ENCODE peak calls at places on chromosomes 1 and 21, in seven cellular contexts. D is stomach, P is dorsolateral prefrontal cortex, U is heart left ventricle, L is HepG2, N is upper lobe of left lung, G is right lobe of liver. O is an unnamed sample.

GRCh38 chr1:234980657-234981396 is 147.8 kb downstream of the TOMM20 start:
- DNase-seq in D (peak; percentile 67), P (peak; percentile 62), U (peak; percentile 81), L (peak; percentile 83), N (peak; percentile 89), G (peak; percentile 82), O (peak; percentile 97)

GRCh38 chr1:223023863-223024262 is 119.2 kb downstream of the TLR5 start:
- DNase-seq in D (no peak), P (no peak), U (no peak), L (no peak), N (no peak), G (no peak), O (no peak)

GRCh38 chr1:234535763-234536515 is 57.0 kb upstream of the TARBP1 start:
- DNase-seq in D (peak; percentile 63), P (no peak), U (peak; percentile 72), L (no peak), N (peak; percentile 81), G (no peak), O (peak; percentile 91)

GRCh38 chr21:25960423-25960822 is 210.1 kb downstream of the APP start:
- DNase-seq in D (no peak), P (no peak), U (no peak), L (no peak), N (no peak), G (no peak), O (no peak)

GRCh38 chr1:14840374-14840773 is 241.9 kb downstream of the KAZN start:
- DNase-seq in D (no peak), P (no peak), U (no peak), L (no peak), N (no peak), G (no peak), O (no peak)

GRCh38 chr1:179016694-179017382 is 8.9 kb upstream of the FAM20B start:
- DNase-seq in D (peak; percentile 94), P (peak; percentile 82), U (peak; percentile 73), L (peak; percentile 89), N (peak; percentile 96), G (peak; percentile 91), O (peak; percentile 82)

GRCh38 chr1:3119748-3120524 is 50.9 kb downstream of the PRDM16 start:
- DNase-seq in D (no peak), P (no peak), U (peak; percentile 48), L (no peak), N (no peak), G (no peak), O (no peak)

GRCh38 chr21:44706706-44707615 is 4.4 kb downstream of the TSPEAR start:
- DNase-seq in D (peak; percentile 16), P (no peak), U (no peak), L (no peak), N (no peak), G (no peak), O (peak; percentile 61)

GRCh38 chr1:101200513-101200912 is 36.3 kb upstream of the S1PR1 start:
- DNase-seq in D (no peak), P (no peak), U (no peak), L (no peak), N (no peak), G (no peak), O (no peak)

GRCh38 chr1:225596152-225596551 is 56.8 kb downstream of the ENAH start:
- DNase-seq in D (no peak), P (no peak), U (no peak), L (no peak), N (no peak), G (no peak), O (no peak)

GRCh38 chr1:174815036-174815435 is 184.7 kb upstream of the CACYBP start:
- DNase-seq in D (no peak), P (no peak), U (no peak), L (peak; percentile 35), N (no peak), G (no peak), O (no peak)

GRCh38 chr1:94246692-94247145 is 9.3 kb upstream of the ARHGAP29 start:
- DNase-seq in D (no peak), P (no peak), U (peak; percentile 23), L (no peak), N (no peak), G (no peak), O (no peak)

GRCh38 chr1:201537966-201538617 is 835 bp upstream of the NAV1 start:
- DNase-seq in D (no peak), P (no peak), U (peak; percentile 28), L (no peak), N (no peak), G (no peak), O (no peak)

GRCh38 chr1:21574464-21575151 is 65.4 kb downstream of the ALPL start:
- DNase-seq in D (peak; percentile 48), P (no peak), U (peak; percentile 86), L (peak; percentile 20), N (peak; percentile 35), G (no peak), O (no peak)

GRCh38 chr21:38834725-38835124 is 29.0 kb downstream of the ETS2 start:
- DNase-seq in D (no peak), P (no peak), U (no peak), L (peak; percentile 77), N (no peak), G (no peak), O (peak; percentile 28)

GRCh38 chr1:110243581-110243980 is 33.5 kb downstream of the KCNC4 start:
- DNase-seq in D (no peak), P (peak; percentile 24), U (no peak), L (no peak), N (no peak), G (no peak), O (no peak)

GRCh38 chr1:58618303-58618702 is 41.3 kb upstream of the TACSTD2 start:
- DNase-seq in D (peak; percentile 70), P (no peak), U (no peak), L (no peak), N (peak; percentile 79), G (no peak), O (peak; percentile 78)

GRCh38 chr1:93744299-93744988 is 62.8 kb upstream of the BCAR3 start:
- DNase-seq in D (no peak), P (no peak), U (no peak), L (no peak), N (no peak), G (no peak), O (no peak)

GRCh38 chr1:23453455-23454000 is 29.0 kb upstream of the TCEA3 start:
- DNase-seq in D (no peak), P (no peak), U (no peak), L (no peak), N (peak; percentile 75), G (no peak), O (no peak)

GRCh38 chr1:23449918-23450317 is 25.4 kb upstream of the TCEA3 start:
- DNase-seq in D (peak; percentile 65), P (no peak), U (peak; percentile 41), L (no peak), N (peak; percentile 60), G (peak; percentile 40), O (no peak)

GRCh38 chr1:23451452-23451851 is 26.9 kb upstream of the TCEA3 start:
- DNase-seq in D (no peak), P (no peak), U (no peak), L (no peak), N (no peak), G (no peak), O (no peak)

GRCh38 chr1:23450894-23451293 is 26.3 kb upstream of the TCEA3 start:
- DNase-seq in D (no peak), P (no peak), U (no peak), L (no peak), N (no peak), G (no peak), O (no peak)

DNA sequence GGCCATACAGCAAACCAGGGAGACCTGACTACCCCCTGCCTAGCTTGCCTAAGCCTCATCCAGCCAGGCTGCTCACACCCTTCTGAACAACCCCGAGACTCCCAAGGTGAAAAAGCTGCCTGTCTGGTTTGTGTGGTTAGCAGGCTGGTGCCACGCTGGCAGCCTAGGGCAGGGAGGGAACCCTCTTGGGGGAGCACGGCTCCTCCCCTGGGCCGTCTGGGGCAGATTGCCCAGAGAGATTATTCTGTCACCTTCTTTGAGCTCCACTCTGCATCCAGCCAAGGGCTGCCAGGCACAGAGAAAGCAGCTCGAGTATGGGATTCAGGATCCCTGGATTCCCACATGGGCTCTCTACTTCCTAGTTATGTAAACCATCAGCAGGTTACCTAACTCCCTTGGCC is 27.5 kb upstream of the TCEA3 start:
- DNase-seq in D (peak; percentile 96), P (no peak), U (no peak), L (no peak), N (peak; percentile 91), G (no peak), O (no peak)
- H3K27ac ChIP-seq in D (peak overlapping the region; percentile 75), P (no peak overlapping the region), U (peak overlapping the region; percentile 24), L (no peak overlapping the region), N (peak overlapping the region; percentile 87), G (peak overlapping the region; percentile 10), O (no peak overlapping the region)

GRCh38 chr1:150067184-150068182 is at the start of gene VPS45:
- DNase-seq in D (peak; percentile 91), P (peak; percentile 92), U (peak; percentile 93), L (peak; percentile 93), N (peak; percentile 94), G (peak; percentile 89), O (peak; percentile 94)
- TF ChIP-seq CTCF in D (no peak), P (peak; percentile 6), U (no peak), L (peak; percentile 13), N (peak; percentile 50), G (no peak), O (no peak)

GRCh38 chr21:42536601-42537000 is 22.9 kb downstream of the SLC37A1 start:
- DNase-seq in D (no peak), P (no peak), U (no peak), L (no peak), N (peak; percentile 12), G (no peak), O (no peak)

GRCh38 chr21:42534901-42535378 is 21.3 kb downstream of the SLC37A1 start:
- DNase-seq in D (peak; percentile 24), P (no peak), U (no peak), L (no peak), N (no peak), G (no peak), O (peak; percentile 38)

GRCh38 chr21:42537106-42537742 is 23.6 kb downstream of the SLC37A1 start:
- DNase-seq in D (no peak), P (no peak), U (no peak), L (no peak), N (peak; percentile 16), G (no peak), O (no peak)

GRCh38 chr21:42534361-42534900 is 20.8 kb downstream of the SLC37A1 start:
- DNase-seq in D (peak; percentile 26), P (no peak), U (peak; percentile 32), L (no peak), N (peak; percentile 48), G (no peak), O (peak; percentile 67)

GRCh38 chr21:42535602-42536171 is 22.0 kb downstream of the SLC37A1 start:
- DNase-seq in D (peak; percentile 72), P (no peak), U (no peak), L (no peak), N (no peak), G (peak; percentile 79), O (no peak)
- H3K4me3 ChIP-seq in D (no peak overlapping the region), P (no peak overlapping the region), U (no peak overlapping the region), L (no peak overlapping the region), N (no peak overlapping the region), G (no peak overlapping the region), O (no peak overlapping the region)

DNA sequence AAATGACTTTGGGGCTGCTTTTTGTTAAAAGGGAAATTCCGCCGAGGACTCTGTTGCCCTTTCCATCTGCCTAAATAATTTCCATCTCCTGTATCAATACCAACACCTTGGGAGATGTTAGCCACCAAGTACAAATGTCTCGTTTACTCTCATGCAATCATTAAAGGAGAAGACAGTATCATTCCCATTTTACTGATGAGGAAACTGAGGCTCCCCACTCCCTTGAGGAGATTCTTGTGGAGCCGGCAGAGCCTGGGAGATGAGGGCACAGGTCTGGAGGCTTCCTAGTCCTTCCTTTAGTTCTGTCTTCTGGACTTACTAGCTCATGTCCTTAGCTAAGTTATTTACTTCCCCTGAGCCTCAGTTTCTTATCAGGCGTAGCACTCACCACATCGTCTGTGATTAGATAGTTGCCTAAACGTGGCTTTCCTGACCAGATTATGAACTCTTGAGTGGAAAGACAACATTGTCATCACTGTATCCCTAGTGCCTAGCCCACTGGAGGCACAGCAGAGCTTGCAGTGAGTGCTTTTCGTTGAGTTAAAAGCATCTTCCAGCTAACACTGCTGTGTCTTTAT is 81.6 kb downstream of the ADSS2 start:
- DNase-seq in D (no peak), P (no peak), U (no peak), L (no peak), N (no peak), G (no peak), O (no peak)
- H3K27ac ChIP-seq in D (no peak overlapping the region), P (no peak overlapping the region), U (no peak overlapping the region), L (no peak overlapping the region), N (no peak overlapping the region), G (no peak overlapping the region), O (no peak overlapping the region)

O was measured in coronary artery.